ENCODE peak calls at places on chromosomes 5 and 9, in six cellular contexts. D is AG09309, J is cardiac fibroblast, V is adrenal gland, I is transverse colon, N is dorsolateral prefrontal cortex. G is an unnamed sample.

GRCh38 chr9:16675131-16675530 is 195.3 kb downstream of the BNC2 start:
- DNase-seq in N (no peak), I (no peak), D (no peak), J (no peak), V (no peak), G (no peak)

GRCh38 chr9:91966503-91966902 is 16.5 kb upstream of the ROR2 start:
- DNase-seq in N (no peak), V (no peak), I (no peak), D (no peak), J (no peak), G (no peak)

GRCh38 chr9:101738566-101739183 is at the start of gene GRIN3A:
- DNase-seq in N (peak), I (peak), V (no peak), J (peak), D (no peak), G (no peak)

GRCh38 chr9:35158501-35159280 is 3.1 kb upstream of the UNC13B start:
- DNase-seq in I (no peak), D (no peak), V (no peak), J (no peak), N (no peak), G (no peak)

GRCh38 chr5:113246371-113246870 is 188.4 kb downstream of the TSSK1B start:
- DNase-seq in I (no peak), D (peak), V (no peak), J (peak), N (no peak), G (peak)

GRCh38 chr9:121853617-121854395 is 202.4 kb downstream of the DAB2IP start:
- DNase-seq in V (no peak), J (no peak), D (no peak), N (no peak), I (no peak), G (no peak)

GRCh38 chr9:130518943-130519772 is 60.2 kb upstream of the FUBP3 start:
- DNase-seq in N (no peak), V (no peak), J (no peak), D (no peak), I (no peak), G (no peak)

GRCh38 chr9:15873573-15874177 is 320.8 kb downstream of the CCDC171 start:
- DNase-seq in N (no peak), D (no peak), I (no peak), J (peak), V (no peak), G (peak)

GRCh38 chr5:55438931-55439477 is 95.8 kb downstream of the PLPP1 start:
- DNase-seq in J (peak), I (peak), V (peak), D (no peak), N (no peak), G (peak)

GRCh38 chr5:16713386-16713928 is 96.7 kb upstream of the RETREG1 start:
- DNase-seq in N (peak), I (peak), D (no peak), V (no peak), J (peak), G (peak)

GRCh38 chr5:160097981-160098380 is 21.3 kb downstream of the PWWP2A start:
- DNase-seq in I (no peak), V (no peak), J (peak), N (no peak), D (no peak), G (peak)

GRCh38 chr9:17750285-17750684 is 171.4 kb downstream of the SH3GL2 start:
- DNase-seq in J (no peak), N (no peak), V (no peak), D (no peak), I (no peak), G (no peak)

GRCh38 chr9:137828527-137829259 is 48.9 kb upstream of the CACNA1B start:
- DNase-seq in I (no peak), J (peak), N (no peak), V (no peak), D (no peak), G (peak)

GRCh38 chr5:53263151-53263550 is 153.6 kb upstream of the MOCS2 start:
- DNase-seq in D (no peak), V (no peak), I (no peak), J (no peak), N (no peak), G (no peak)

GRCh38 chr9:81250606-81251005 is 438.7 kb downstream of the TLE1 start:
- DNase-seq in V (no peak), I (no peak), D (no peak), J (no peak), N (no peak), G (no peak)

GRCh38 chr5:31096238-31096865 is 97.1 kb upstream of the CDH6 start:
- DNase-seq in N (no peak), J (peak), V (no peak), I (no peak), D (no peak), G (no peak)

GRCh38 chr5:56259002-56259511 is 25.9 kb upstream of the ANKRD55 start:
- DNase-seq in V (peak), D (peak), I (no peak), J (peak), N (no peak), G (peak)

GRCh38 chr9:37001461-37001860 is 32.6 kb downstream of the PAX5 start:
- DNase-seq in N (no peak), D (no peak), J (no peak), I (no peak), V (no peak), G (no peak)

GRCh38 chr5:167908596-167908995 is 382.8 kb upstream of the WWC1 start:
- DNase-seq in J (no peak), N (no peak), V (no peak), D (no peak), I (no peak), G (no peak)

DNA sequence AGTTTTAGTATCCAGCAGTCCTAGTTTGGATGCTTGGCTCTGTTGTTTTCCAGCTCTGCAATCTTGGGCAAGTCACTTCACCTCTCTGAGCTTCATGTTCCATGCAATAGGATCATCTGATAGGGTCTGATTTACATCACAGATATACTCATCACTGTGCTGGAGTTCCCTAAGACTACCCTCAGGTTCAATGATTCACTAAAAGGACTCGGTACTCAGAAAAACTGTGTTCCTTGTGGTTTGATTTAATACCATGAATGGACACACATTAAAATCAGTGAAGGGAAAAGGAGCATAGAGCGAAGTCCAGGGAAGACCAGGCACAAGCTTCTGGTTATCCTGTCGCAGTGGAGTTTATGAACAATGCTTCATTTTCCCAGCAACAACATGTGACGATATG is 119.9 kb upstream of the EFNA5 start:
- DNase-seq in J (no peak), I (no peak), D (no peak), V (no peak), N (no peak), G (no peak)
- H3K4me3 ChIP-seq in J (no peak), I (no peak), D (no peak), V (no peak), N (no peak), G (no peak)

DNA sequence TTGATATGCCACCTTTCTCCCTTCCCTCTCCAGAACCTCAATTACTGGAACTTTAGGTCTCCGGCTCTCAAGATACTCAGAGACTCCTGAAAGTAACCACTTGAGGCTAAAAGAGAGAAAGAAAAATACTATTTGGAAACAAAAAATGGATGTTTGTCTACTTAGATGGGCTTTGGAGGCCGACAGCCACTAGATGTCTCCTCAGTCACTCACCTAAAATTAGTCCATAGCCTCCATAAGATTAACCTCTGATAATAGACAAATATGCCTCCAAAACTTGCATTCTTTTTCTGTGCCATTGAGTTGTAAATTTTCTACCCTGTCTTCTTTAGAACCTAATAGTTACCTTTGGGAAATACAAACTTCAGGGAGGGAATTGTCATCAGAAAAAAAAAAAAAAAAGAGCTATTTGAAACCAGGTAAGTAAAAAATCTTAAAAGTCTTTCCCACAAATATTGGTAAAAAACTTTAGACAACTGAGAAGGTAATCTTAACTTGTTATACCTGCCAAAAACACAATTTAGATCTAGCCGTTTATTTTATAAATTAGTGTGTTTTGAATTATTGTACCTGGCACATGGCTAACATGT is 11.2 kb upstream of the PCDH1 start:
- DNase-seq in I (no peak), N (no peak), D (no peak), V (no peak), J (peak), G (no peak)
- TF ChIP-seq CTCF in I (no peak), N (no peak), D (peak), V (no peak), J (peak), G (peak)

DNA sequence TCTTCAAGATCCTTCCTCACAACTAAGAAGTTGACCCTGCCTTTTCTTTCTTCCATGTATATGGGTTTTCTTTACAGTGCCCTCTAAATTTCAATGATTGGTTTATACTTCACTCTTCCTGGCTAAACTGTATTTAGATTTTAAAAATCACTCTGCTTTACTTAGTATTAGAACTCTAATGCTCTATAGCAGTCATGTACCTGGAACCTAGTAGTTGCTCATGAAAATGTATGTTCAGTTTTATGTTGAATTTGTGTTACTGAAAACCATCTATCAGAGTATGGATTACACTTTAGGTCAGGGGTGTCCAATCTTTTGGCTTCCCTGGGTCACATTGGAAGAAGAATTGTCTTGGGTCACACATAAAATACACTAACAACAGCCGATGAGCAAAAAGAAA is 1024.3 kb downstream of the NR2F1-AS1 start:
- DNase-seq in I (no peak), D (no peak), N (no peak), J (no peak), V (no peak), G (no peak)
- H3K4me3 ChIP-seq in I (no peak), D (no peak), N (no peak), J (no peak), V (no peak), G (no peak)

GRCh38 chr5:157253547-157253946 is 12.4 kb upstream of the CYFIP2 start:
- DNase-seq in D (peak), J (peak), N (peak), V (peak), I (peak), G (peak)
- TF ChIP-seq CTCF in D (peak), J (peak), N (peak), V (peak), I (peak), G (peak)

DNA sequence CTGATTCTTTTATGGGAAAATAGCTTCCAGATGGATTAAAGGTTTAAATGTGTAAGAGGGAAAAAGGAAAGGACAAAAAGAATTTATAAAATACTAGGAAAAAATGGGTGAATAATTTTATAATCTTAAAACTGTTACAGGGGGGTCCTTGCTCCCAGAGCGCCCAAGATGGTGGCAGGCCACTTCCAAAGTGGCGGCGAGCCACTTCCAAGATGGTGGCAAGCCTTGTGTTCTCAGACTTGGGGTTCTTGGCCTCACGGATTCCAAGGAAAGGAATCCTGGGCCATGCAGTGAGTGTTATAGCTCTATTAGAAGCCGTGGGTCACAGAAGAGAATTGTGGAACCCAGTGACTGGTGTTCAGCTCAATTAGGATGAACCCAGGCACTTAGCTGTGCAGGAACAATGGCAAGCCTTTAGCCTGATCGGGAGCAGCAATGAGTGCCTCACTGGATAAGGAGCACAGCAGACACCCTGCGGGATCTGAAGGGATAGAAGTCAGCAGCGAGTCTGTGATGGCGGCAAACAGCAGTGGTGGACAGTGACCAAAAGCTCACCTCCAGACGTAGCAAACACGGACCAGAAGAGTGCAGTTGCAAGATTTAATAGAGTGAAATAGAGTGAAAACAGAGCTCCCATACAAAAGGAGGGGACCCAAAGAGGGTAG is 83.2 kb upstream of the SNCAIP start:
- DNase-seq in D (no peak), I (no peak), N (no peak), J (no peak), V (no peak), G (no peak)
- H3K4me3 ChIP-seq in D (no peak), I (no peak), N (no peak), J (no peak), V (no peak), G (no peak)

GRCh38 chr5:157324237-157324636 is 58.3 kb downstream of the CYFIP2 start:
- DNase-seq in I (no peak), V (no peak), J (peak), D (no peak), N (no peak), G (no peak)

GRCh38 chr5:157327771-157328170 is 61.8 kb downstream of the CYFIP2 start:
- DNase-seq in J (no peak), D (no peak), V (no peak), N (no peak), I (no peak), G (no peak)

GRCh38 chr5:157328277-157328912 is 62.5 kb downstream of the CYFIP2 start:
- DNase-seq in J (peak), D (peak), I (peak), N (peak), V (peak), G (peak)

GRCh38 chr5:157323107-157323706 is 57.3 kb downstream of the CYFIP2 start:
- DNase-seq in D (no peak), N (no peak), J (no peak), V (no peak), I (no peak), G (no peak)

GRCh38 chr5:157326440-157327023 is 60.6 kb downstream of the CYFIP2 start:
- DNase-seq in N (no peak), I (no peak), D (no peak), J (no peak), V (no peak), G (no peak)
- TF ChIP-seq CTCF in N (no peak), I (no peak), D (no peak), J (no peak), V (no peak), G (no peak)

DNA sequence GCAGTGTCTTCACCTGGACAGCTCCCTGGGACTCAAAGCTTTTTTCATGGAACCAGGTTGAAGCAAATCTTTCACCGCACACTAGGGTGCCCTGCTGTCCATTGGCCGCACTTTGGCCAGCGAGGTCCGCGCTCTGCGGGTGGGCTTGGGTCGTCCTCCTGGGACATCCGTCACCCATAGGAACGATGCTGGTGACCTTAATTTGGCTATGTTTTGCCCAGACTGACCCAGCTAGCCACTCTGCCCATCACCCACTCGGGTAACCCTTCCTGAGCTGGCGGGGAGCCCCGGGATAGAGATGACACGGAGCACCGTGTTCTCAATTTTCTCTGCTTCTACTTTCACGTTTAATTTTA is 25.9 kb downstream of the ZDHHC11B start:
- DNase-seq in D (no peak), I (no peak), V (no peak), J (no peak), N (no peak), G (no peak)
- H3K4me3 ChIP-seq in D (no peak), I (no peak), V (no peak), J (no peak), N (no peak), G (no peak)